ENCODE peak calls at places on chromosomes 5 and 9, in ten cellular contexts. E is heart left ventricle; U is foreskin keratinocyte; H is CD8-positive, alpha-beta T cell; G is HCT116; B is osteocyte; C is dorsolateral prefrontal cortex; A is Peyer's patch; F is CD4-positive, alpha-beta T cell; P is WTC11. Q is an unnamed sample.

GRCh38 chr5:3601060-3601710 is 5.6 kb downstream of the IRX1 start:
- DNase-seq in E (no peak), U (no peak), H (no peak), G (no peak), B (no peak), C (no peak), A (peak; percentile 26), F (no peak), P (no peak), Q (no peak)

GRCh38 chr5:2242539-2242938 is 359.8 kb upstream of the IRX4 start:
- DNase-seq in E (no peak), U (no peak), H (no peak), G (no peak), B (no peak), C (no peak), A (no peak), F (no peak), P (no peak), Q (peak; percentile 19)

GRCh38 chr9:123637940-123638634 is 282.1 kb downstream of the CRB2 start:
- DNase-seq in E (no peak), U (no peak), H (no peak), G (no peak), B (peak; percentile 54), C (no peak), A (no peak), F (no peak), P (no peak), Q (peak; percentile 35)

GRCh38 chr5:39619161-39619818 is 194.5 kb upstream of the DAB2 start:
- DNase-seq in E (no peak), U (no peak), H (no peak), G (no peak), B (no peak), C (no peak), A (no peak), F (no peak), P (no peak), Q (peak; percentile 31)

GRCh38 chr9:37676411-37676830 is 25.7 kb downstream of the FRMPD1 start:
- DNase-seq in E (peak; percentile 57), U (no peak), H (no peak), G (no peak), B (no peak), C (peak; percentile 51), A (no peak), F (no peak), P (no peak), Q (no peak)

GRCh38 chr5:135221187-135221473 is 177.9 kb downstream of the MACROH2A1 start:
- DNase-seq in E (no peak), U (no peak), H (no peak), G (no peak), B (peak; percentile 56), C (no peak), A (no peak), F (no peak), P (no peak), Q (no peak)

GRCh38 chr5:139271201-139272027 is 22.1 kb upstream of the MATR3 start:
- DNase-seq in E (no peak), U (peak; percentile 83), H (no peak), G (no peak), B (no peak), C (no peak), A (no peak), F (no peak), P (no peak), Q (peak; percentile 40)

GRCh38 chr5:97471951-97472350 is 288.9 kb upstream of the RIOK2 start:
- DNase-seq in E (peak; percentile 50), U (no peak), H (no peak), G (no peak), B (no peak), C (no peak), A (no peak), F (no peak), P (no peak), Q (no peak)

GRCh38 chr5:124736111-124736813 is 10.2 kb downstream of the ZNF608 start:
- DNase-seq in E (no peak), U (no peak), H (no peak), G (no peak), B (no peak), C (no peak), A (no peak), F (no peak), P (no peak), Q (no peak)

GRCh38 chr5:133359861-133360260 is 252.5 kb downstream of the FSTL4 start:
- DNase-seq in E (no peak), U (no peak), H (no peak), G (no peak), B (peak; percentile 66), C (no peak), A (no peak), F (no peak), P (no peak), Q (no peak)

GRCh38 chr5:134099288-134099872 is 15.1 kb upstream of the TCF7 start:
- DNase-seq in E (no peak), U (no peak), H (no peak), G (no peak), B (no peak), C (no peak), A (no peak), F (no peak), P (no peak), Q (no peak)

GRCh38 chr5:74149395-74149794 is 491.1 kb downstream of the ENC1 start:
- DNase-seq in E (no peak), U (peak; percentile 75), H (no peak), G (no peak), B (no peak), C (no peak), A (no peak), F (no peak), P (no peak), Q (peak; percentile 17)

GRCh38 chr9:89623925-89624420 is 19.2 kb downstream of the GADD45G start:
- DNase-seq in E (peak; percentile 74), U (no peak), H (no peak), G (no peak), B (no peak), C (peak; percentile 49), A (no peak), F (no peak), P (no peak), Q (no peak)

GRCh38 chr9:13149454-13149853 is 130.0 kb downstream of the MPDZ start:
- DNase-seq in E (peak; percentile 52), U (no peak), H (no peak), G (no peak), B (no peak), C (no peak), A (no peak), F (no peak), P (no peak), Q (no peak)

GRCh38 chr9:135960328-135961276 is 571 bp downstream of the UBAC1 start:
- DNase-seq in E (peak; percentile 75), U (peak; percentile 5), H (no peak), G (no peak), B (no peak), C (no peak), A (peak; percentile 53), F (no peak), P (no peak), Q (peak; percentile 51)

DNA sequence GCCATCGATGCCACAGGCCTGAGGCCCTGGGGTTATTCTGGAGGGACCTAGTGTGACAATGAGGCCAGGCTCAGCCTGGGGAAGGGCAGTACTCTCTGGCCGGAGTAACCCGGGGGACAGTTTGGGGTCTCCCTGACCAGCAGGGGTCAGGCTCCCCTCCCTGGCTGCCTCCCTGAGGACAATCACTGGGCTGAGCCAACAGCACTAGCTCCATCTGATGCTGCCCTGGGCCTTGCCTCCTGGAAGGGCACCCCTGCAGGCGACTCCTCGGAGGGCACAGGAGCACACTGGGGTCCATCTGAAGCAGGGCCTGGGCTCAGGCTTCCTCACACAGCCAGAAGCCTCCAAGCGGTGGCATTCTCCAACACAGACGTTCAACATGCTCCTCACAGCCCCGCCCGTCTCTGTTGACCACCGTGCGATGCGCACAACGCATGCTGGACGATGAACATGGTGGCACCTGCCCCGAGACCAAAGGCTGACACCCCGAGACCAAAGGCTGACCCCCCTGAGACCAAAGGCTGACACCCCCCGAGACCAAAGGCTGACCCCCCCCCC is 68.3 kb downstream of the ADAMTS2 start:
- DNase-seq in E (peak; percentile 51), U (no peak), H (no peak), G (no peak), B (no peak), C (no peak), A (no peak), F (no peak), P (no peak), Q (no peak)
- TF ChIP-seq CTCF in E (no peak), U (no peak), H (no peak), G (no peak), B (no peak), C (no peak), A (no peak), F (no peak), P (no peak), Q (no peak)

GRCh38 chr5:150389759-150390256 is 22.9 kb downstream of the CD74 start:
- DNase-seq in E (no peak), U (no peak), H (no peak), G (no peak), B (no peak), C (no peak), A (no peak), F (no peak), P (no peak), Q (no peak)
- TF ChIP-seq CTCF in E (no peak), U (no peak), H (no peak), G (no peak), B (no peak), C (no peak), A (no peak), F (no peak), P (no peak), Q (no peak)

GRCh38 chr5:178223196-178223773 is 9.3 kb downstream of the PHYKPL start:
- DNase-seq in E (no peak), U (no peak), H (no peak), G (no peak), B (no peak), C (no peak), A (no peak), F (no peak), P (no peak), Q (peak; percentile 17)
- TF ChIP-seq CTCF in E (no peak), U (no peak), H (no peak), G (no peak), B (no peak), C (no peak), A (no peak), F (no peak), P (no peak), Q (no peak)

GRCh38 chr5:83925952-83926351 is 205.3 kb upstream of the HAPLN1 start:
- DNase-seq in E (no peak), U (no peak), H (no peak), G (no peak), B (no peak), C (no peak), A (no peak), F (no peak), P (no peak), Q (no peak)
- TF ChIP-seq CTCF in E (no peak), U (no peak), H (no peak), G (no peak), B (no peak), C (no peak), A (no peak), F (no peak), P (no peak), Q (no peak)

Q was measured in mucosa of descending colon.